ENCODE peak calls at places on chromosomes 4 and X, in five cellular contexts. Z is naive thymus-derived CD8-positive, alpha-beta T cell; T is kidney; G is T-helper 2 cell; B is SW480. H is an unnamed sample.

GRCh38 chrX:9231491-9231890 is 197.6 kb upstream of the FAM9B start:
- DNase-seq in B (peak; percentile 49), T (no peak), Z (no peak), G (no peak), H (no peak)

GRCh38 chrX:39304746-39305145 is 503.5 kb downstream of the MID1IP1 start:
- DNase-seq in B (no peak), Z (no peak), G (no peak), T (no peak), H (no peak)

GRCh38 chr4:16788893-16789292 is 109.6 kb downstream of the LDB2 start:
- DNase-seq in G (no peak), Z (no peak), B (no peak), T (no peak), H (no peak)

GRCh38 chr4:174317531-174317930 is 33.8 kb downstream of the CEP44 start:
- DNase-seq in Z (no peak), T (no peak), G (no peak), B (no peak), H (peak; percentile 62)

GRCh38 chr4:36213956-36214355 is 30.4 kb downstream of the ARAP2 start:
- DNase-seq in G (no peak), B (no peak), T (no peak), Z (no peak), H (no peak)

GRCh38 chr4:32135642-32136041 is 1415.5 kb downstream of the PCDH7 start:
- DNase-seq in G (no peak), Z (no peak), B (no peak), T (no peak), H (no peak)

GRCh38 chr4:74570095-74570494 is 125.2 kb downstream of the AREG start:
- DNase-seq in B (no peak), T (no peak), Z (no peak), G (no peak), H (no peak)

GRCh38 chr4:13484749-13485345 is 707 bp upstream of the RAB28 start:
- DNase-seq in B (peak; percentile 15), G (no peak), Z (no peak), T (no peak), H (peak; percentile 11)

GRCh38 chr4:176745902-176746301 is 46.8 kb downstream of the VEGFC start:
- DNase-seq in T (no peak), G (no peak), B (no peak), Z (no peak), H (no peak)

GRCh38 chrX:12955882-12956703 is 18.8 kb upstream of the TMSB4X start:
- DNase-seq in B (peak; percentile 95), Z (peak; percentile 41), T (peak; percentile 77), G (no peak), H (peak; percentile 31)

GRCh38 chr4:42262701-42263490 is 110.4 kb upstream of the BEND4 start:
- DNase-seq in T (no peak), G (no peak), Z (no peak), B (no peak), H (no peak)

GRCh38 chrX:122565952-122566351 is 618.1 kb upstream of the GRIA3 start:
- DNase-seq in T (peak; percentile 25), B (no peak), G (no peak), Z (no peak), H (no peak)

GRCh38 chrX:33923262-33923661 is 208.9 kb downstream of the FAM47A start:
- DNase-seq in G (no peak), T (no peak), Z (no peak), B (no peak), H (no peak)

GRCh38 chr4:65968873-65969272 is 298.6 kb upstream of the EPHA5 start:
- DNase-seq in Z (no peak), B (no peak), G (no peak), T (no peak), H (no peak)

GRCh38 chr4:165481458-165481857 is 102.7 kb downstream of the CPE start:
- DNase-seq in B (no peak), G (no peak), Z (no peak), T (no peak), H (no peak)

GRCh38 chrX:154727418-154728323 is 23.2 kb downstream of the GAB3 start:
- DNase-seq in G (no peak), T (no peak), B (no peak), Z (no peak), H (no peak)